ENCODE peak calls at places on chromosomes 4 and X, in ten cellular contexts. W is transverse colon; I is PC-3; S is H7; F is kidney epithelial cell; G is CD4-positive, alpha-beta T cell; B is right atrium auricular region; J is body of pancreas; X is stomach; N is cardiac muscle cell. E is an unnamed sample. For H3K27me3, the result is how much of the 10 kb centered on the place peaks cover.

GRCh38 chr4:115234405-115235093 is 121.1 kb upstream of the NDST4 start:
- DNase-seq in W (no peak), X (no peak), F (no peak), N (peak), B (no peak), S (no peak), G (no peak), J (no peak), I (peak), E (no peak)

GRCh38 chr4:14749910-14750309 is 252.4 kb upstream of the CPEB2 start:
- DNase-seq in X (peak), N (peak), F (no peak), J (peak), I (peak), S (peak), B (no peak), W (peak), G (no peak), E (no peak)

GRCh38 chrX:102833136-102833535 is 103.9 kb upstream of the RAB40AL start:
- DNase-seq in B (no peak), I (peak), G (no peak), S (no peak), X (no peak), J (no peak), W (no peak), F (no peak), N (no peak), E (no peak)

GRCh38 chrX:41452972-41453371 is 5.8 kb downstream of the NYX start:
- DNase-seq in I (no peak), W (no peak), F (peak), B (no peak), J (no peak), S (no peak), N (no peak), X (no peak), G (no peak), E (peak)

GRCh38 chr4:37671072-37671471 is 15.1 kb downstream of the RELL1 start:
- DNase-seq in S (no peak), I (no peak), N (no peak), G (no peak), W (no peak), J (no peak), B (no peak), X (no peak), F (no peak), E (no peak)

GRCh38 chrX:96455078-96455477 is 229.6 kb upstream of the DIAPH2 start:
- DNase-seq in N (no peak), F (no peak), G (no peak), S (no peak), W (no peak), B (no peak), X (no peak), J (no peak), I (no peak), E (no peak)

GRCh38 chr4:174828845-174829701 is at the start of gene GLRA3:
- DNase-seq in W (peak), N (peak), X (peak), G (no peak), B (no peak), I (peak), J (peak), S (peak), F (peak), E (peak)

GRCh38 chr4:26178874-26179273 is 141.9 kb upstream of the RBPJ start:
- DNase-seq in W (peak), N (no peak), I (no peak), J (no peak), G (no peak), B (no peak), X (no peak), S (no peak), F (no peak), E (no peak)

GRCh38 chr4:173998471-173999144 is 284.9 kb downstream of the FBXO8 start:
- DNase-seq in N (no peak), F (no peak), W (no peak), B (no peak), J (no peak), G (no peak), S (no peak), X (no peak), I (no peak), E (no peak)

GRCh38 chrX:119758682-119759332 is 419 bp downstream of the SOWAHD start:
- DNase-seq in G (no peak), S (peak), W (peak), B (no peak), X (peak), N (peak), F (no peak), I (no peak), J (peak), E (no peak)

GRCh38 chr4:7842384-7843279 is 97.0 kb downstream of the AFAP1 start:
- DNase-seq in W (peak), N (no peak), S (no peak), F (peak), I (peak), J (no peak), G (no peak), B (peak), X (no peak), E (peak)

GRCh38 chr4:120731561-120731960 is 191.0 kb downstream of the PRDM5 start:
- DNase-seq in S (no peak), X (no peak), G (no peak), B (no peak), I (no peak), J (no peak), F (peak), W (no peak), N (peak), E (peak)

GRCh38 chrX:101219840-101220191 is 230 bp downstream of the DRP2 start:
- DNase-seq in J (no peak), G (no peak), X (no peak), S (no peak), B (no peak), F (no peak), N (peak), I (no peak), W (no peak), E (no peak)

GRCh38 chrX:27924261-27924660 is 57.0 kb downstream of the DCAF8L1 start:
- DNase-seq in W (no peak), N (no peak), B (no peak), F (no peak), S (no peak), J (no peak), G (no peak), X (no peak), I (peak), E (no peak)

GRCh38 chrX:103913356-103914020 is 48.9 kb upstream of the TMSB15B start:
- DNase-seq in W (no peak), B (no peak), X (no peak), S (no peak), G (no peak), I (peak), N (peak), F (no peak), J (no peak), E (peak)

GRCh38 chr4:1033840-1034551 is 22.6 kb downstream of the FGFRL1 start:
- DNase-seq in B (peak), S (no peak), X (peak), F (no peak), I (no peak), J (no peak), W (no peak), N (no peak), G (no peak), E (peak)

GRCh38 chrX:64394874-64395567 is at the start of gene MTMR8:
- DNase-seq in F (peak), W (peak), I (peak), S (peak), G (peak), N (peak), J (peak), B (peak), X (peak), E (no peak)

GRCh38 chr4:126762651-126763247 is 870.0 kb upstream of the INTU start:
- DNase-seq in W (no peak), J (no peak), X (no peak), N (no peak), S (no peak), I (no peak), F (no peak), B (no peak), G (no peak), E (no peak)

GRCh38 chr4:336099-336892 is 1.3 kb upstream of the ZNF141 start:
- DNase-seq in B (no peak), S (peak), W (peak), G (no peak), X (no peak), J (peak), I (no peak), F (no peak), N (peak), E (no peak)

GRCh38 chr4:125013891-125014290 is 300.9 kb upstream of the FAT4 start:
- DNase-seq in N (peak), I (peak), G (no peak), B (no peak), X (no peak), F (no peak), J (no peak), S (no peak), W (no peak), E (no peak)

GRCh38 chrX:138485224-138485623 is 226.3 kb downstream of the FGF13 start:
- DNase-seq in F (no peak), S (no peak), W (no peak), X (no peak), J (no peak), G (no peak), N (no peak), I (no peak), B (no peak), E (no peak)

GRCh38 chrX:16838202-16839066 is 31.7 kb downstream of the RBBP7 start:
- DNase-seq in N (peak), J (peak), X (peak), F (peak), S (peak), I (no peak), G (no peak), W (peak), B (no peak), E (peak)

GRCh38 chrX:3550160-3550765 is 163.2 kb downstream of the PRKX start:
- DNase-seq in F (no peak), J (peak), X (no peak), N (no peak), W (peak), I (peak), B (no peak), G (no peak), S (no peak), E (no peak)

GRCh38 chrX:57070185-57070984 is 51.0 kb downstream of the SPIN2B start:
- DNase-seq in W (no peak), F (no peak), N (no peak), J (no peak), G (no peak), S (peak), B (no peak), X (no peak), I (no peak), E (no peak)

GRCh38 chrX:96102997-96103396 is 581.6 kb upstream of the DIAPH2 start:
- DNase-seq in G (no peak), B (no peak), N (no peak), X (peak), I (no peak), J (no peak), F (no peak), W (no peak), S (no peak), E (no peak)

GRCh38 chr4:89889289-89889688 is 5.4 kb upstream of the MMRN1 start:
- DNase-seq in J (no peak), B (peak), I (peak), G (no peak), F (no peak), N (peak), S (no peak), W (no peak), X (no peak), E (no peak)

GRCh38 chrX:29728639-29729038 is 486.7 kb upstream of the MAGEB2 start:
- DNase-seq in N (no peak), X (no peak), B (no peak), S (no peak), J (no peak), W (no peak), F (no peak), I (no peak), G (no peak), E (no peak)

GRCh38 chrX:109934434-109934833 is 68.5 kb upstream of the TMEM164 start:
- DNase-seq in X (no peak), B (no peak), I (no peak), G (no peak), N (no peak), W (no peak), J (no peak), S (no peak), F (peak), E (no peak)

GRCh38 chr4:96354036-96354712 is 514.3 kb downstream of the PDHA2 start:
- DNase-seq in G (no peak), J (no peak), I (no peak), F (no peak), W (no peak), S (no peak), N (peak), X (no peak), B (no peak), E (no peak)

GRCh38 chr4:112312610-112313239 is 15.6 kb downstream of the ALPK1 start:
- DNase-seq in S (no peak), J (no peak), F (no peak), W (no peak), X (no peak), I (no peak), N (no peak), G (no peak), B (no peak), E (no peak)

GRCh38 chrX:40207626-40208025 is 109.9 kb upstream of the BCOR start:
- DNase-seq in B (no peak), X (no peak), G (no peak), N (no peak), J (no peak), I (peak), W (no peak), F (no peak), S (no peak), E (peak)

GRCh38 chrX:40088803-40089540 is 8.8 kb downstream of the BCOR start:
- DNase-seq in B (no peak), W (no peak), I (no peak), F (no peak), S (peak), G (no peak), J (no peak), X (no peak), N (no peak), E (no peak)

GRCh38 chr4:187006189-187006618 is 282.5 kb upstream of the FAT1 start:
- DNase-seq in F (no peak), I (no peak), B (no peak), X (no peak), W (no peak), G (no peak), S (no peak), J (no peak), N (no peak), E (no peak)

GRCh38 chr4:101954975-101955678 is 164.6 kb downstream of the BANK1 start:
- DNase-seq in I (no peak), B (no peak), F (no peak), N (no peak), J (no peak), X (no peak), S (no peak), G (no peak), W (no peak), E (peak)

GRCh38 chr4:144709793-144710525 is 64.0 kb downstream of the HHIP start:
- DNase-seq in S (no peak), X (no peak), W (peak), F (peak), I (peak), G (no peak), N (no peak), B (no peak), J (no peak), E (peak)

GRCh38 chr4:158771776-158772175 is 3.0 kb downstream of the FNIP2 start:
- DNase-seq in X (no peak), W (no peak), G (no peak), N (no peak), I (no peak), J (no peak), F (no peak), B (no peak), S (no peak), E (no peak)

DNA sequence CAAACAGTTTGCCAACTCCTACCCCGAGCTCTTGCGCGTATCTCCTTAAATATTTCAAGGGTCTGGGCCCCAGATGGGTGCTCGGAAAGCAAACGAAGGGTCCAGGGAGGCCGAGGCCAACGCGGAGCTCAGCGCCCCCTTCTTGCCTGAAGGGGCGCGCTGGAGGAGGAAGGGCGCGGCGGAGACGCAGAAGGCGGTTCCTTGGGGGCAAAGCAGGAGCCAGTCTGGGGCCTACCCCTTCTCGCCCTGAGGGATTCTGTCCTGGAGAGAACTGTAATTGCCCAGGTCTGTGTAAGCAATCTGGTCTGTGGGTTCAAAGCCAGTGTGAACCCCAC is 4.0 kb upstream of the SFRP2 start:
- DNase-seq in W (no peak), B (no peak), J (no peak), X (no peak), S (peak), N (no peak), I (no peak), G (no peak), F (no peak), E (no peak)
- H3K27me3 ChIP-seq in W (half or more), B (under half), J (under half), X (half or more), S (under half), N (under half), I (half or more), G (half or more), F (half or more), E (under half)

GRCh38 chr4:53783208-53783859 is 192.0 kb upstream of the LNX1 start:
- DNase-seq in S (no peak), X (no peak), I (no peak), G (no peak), J (no peak), W (no peak), B (no peak), F (no peak), N (no peak), E (no peak)
- H3K27me3 ChIP-seq in S (under half), X (under half), I (under half), G (under half), J (under half), W (under half), B (under half), F (under half), N (under half), E (under half)

GRCh38 chrX:107076158-107076557 is 42.5 kb downstream of the RBM41 start:
- DNase-seq in S (no peak), N (no peak), G (no peak), F (no peak), J (no peak), I (no peak), B (no peak), W (no peak), X (no peak), E (no peak)
- H3K27me3 ChIP-seq in S (under half), N (under half), G (under half), F (under half), J (under half), I (under half), B (under half), W (under half), X (under half), E (under half)

GRCh38 chr4:116478343-116478742 is 607.0 kb downstream of the TRAM1L1 start:
- DNase-seq in I (no peak), G (no peak), X (no peak), N (no peak), S (no peak), B (no peak), F (no peak), J (no peak), W (no peak), E (no peak)
- H3K27me3 ChIP-seq in I (under half), G (under half), X (under half), N (under half), S (under half), B (under half), F (under half), J (under half), W (under half), E (under half)

GRCh38 chrX:133005616-133006015 is 47.2 kb upstream of the HS6ST2 start:
- DNase-seq in G (no peak), W (no peak), X (no peak), J (no peak), I (no peak), N (peak), F (no peak), S (no peak), B (no peak), E (no peak)

GRCh38 chrX:133007458-133007857 is 49.0 kb upstream of the HS6ST2 start:
- DNase-seq in J (no peak), X (no peak), B (no peak), N (no peak), F (no peak), W (no peak), G (no peak), I (peak), S (no peak), E (no peak)

DNA sequence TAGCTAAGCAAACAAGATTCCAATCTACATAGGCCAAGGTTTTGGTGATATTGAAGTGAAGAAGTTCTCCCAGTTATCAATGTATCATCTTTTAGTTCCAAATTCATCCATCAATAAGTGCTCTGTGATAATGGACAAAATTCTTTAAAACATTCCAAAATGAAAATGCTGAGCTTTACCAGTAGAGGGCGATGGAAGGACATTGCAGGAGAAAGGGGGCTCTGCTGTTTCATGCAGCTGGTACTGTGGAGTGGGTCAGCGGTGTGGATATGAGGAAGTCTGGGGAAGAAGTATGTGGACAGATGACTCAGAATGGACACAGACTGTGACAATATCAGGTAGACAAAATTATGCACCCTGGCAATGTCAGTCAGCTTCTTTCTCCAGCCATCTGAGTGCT is 46.6 kb upstream of the HS6ST2 start:
- DNase-seq in G (no peak), J (no peak), N (peak), F (no peak), S (peak), W (no peak), B (no peak), X (no peak), I (peak), E (no peak)
- H3K27me3 ChIP-seq in G (under half), J (under half), N (under half), F (under half), S (under half), W (under half), B (under half), X (under half), I (under half), E (under half)

GRCh38 chr4:8891646-8892555 is 20.3 kb upstream of the HMX1 start:
- DNase-seq in G (no peak), B (no peak), S (peak), W (no peak), X (no peak), F (no peak), I (no peak), N (no peak), J (no peak), E (no peak)

GRCh38 chr4:8891255-8891645 is 19.6 kb upstream of the HMX1 start:
- DNase-seq in X (no peak), W (no peak), N (no peak), S (peak), F (no peak), B (no peak), I (no peak), G (no peak), J (no peak), E (no peak)

GRCh38 chr4:8886625-8887406 is 15.2 kb upstream of the HMX1 start:
- DNase-seq in S (peak), B (no peak), G (no peak), J (no peak), W (no peak), N (no peak), X (no peak), F (no peak), I (peak), E (no peak)

GRCh38 chr4:8892556-8893226 is 21.1 kb upstream of the HMX1 start:
- DNase-seq in I (no peak), N (no peak), J (no peak), S (peak), X (no peak), F (no peak), B (no peak), W (no peak), G (no peak), E (no peak)

DNA sequence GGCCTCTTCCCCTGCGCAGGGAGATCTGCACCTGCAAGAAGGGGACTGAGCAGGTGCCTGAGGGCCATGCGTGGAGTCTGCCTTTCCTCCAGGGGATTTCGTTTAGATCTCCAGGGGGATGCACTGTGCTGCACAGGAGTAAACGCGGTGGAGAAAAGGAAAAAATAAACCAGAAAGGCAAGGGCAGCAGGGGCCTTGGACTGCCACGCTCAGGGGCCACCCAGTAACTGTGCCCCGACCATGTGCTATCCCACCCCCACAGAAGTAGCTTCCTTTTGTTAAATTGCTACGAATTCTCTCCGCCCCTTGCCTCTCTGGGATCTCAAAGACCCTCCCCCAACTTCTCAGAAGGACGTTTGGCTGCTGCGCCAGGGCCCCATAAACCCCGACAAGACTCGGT is 17.2 kb upstream of the HMX1 start:
- DNase-seq in X (no peak), J (no peak), S (no peak), W (no peak), F (no peak), I (no peak), B (no peak), G (no peak), N (no peak), E (no peak)
- H3K27me3 ChIP-seq in X (half or more), J (under half), S (half or more), W (half or more), F (half or more), I (half or more), B (under half), G (under half), N (half or more), E (under half)

DNA sequence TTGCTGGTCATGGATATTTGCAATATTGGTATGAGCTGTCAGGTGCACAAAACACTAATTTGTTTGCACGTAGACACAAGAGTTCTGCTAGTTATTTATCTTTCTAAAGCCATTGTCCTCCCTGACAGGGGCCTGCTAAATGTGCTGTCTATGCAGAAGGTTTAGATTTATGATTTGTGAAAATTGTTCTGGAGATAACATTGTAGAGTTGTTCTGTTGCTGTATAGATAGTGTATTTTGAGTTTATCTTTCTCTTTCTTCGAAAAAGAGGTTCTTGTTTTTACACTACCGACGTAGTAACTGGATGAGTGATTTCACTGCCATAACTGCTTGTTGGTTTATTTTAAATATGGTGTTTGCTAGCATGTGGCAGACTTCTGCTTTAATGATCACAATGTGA is 28.5 kb upstream of the FGG start:
- DNase-seq in G (no peak), I (no peak), N (no peak), J (no peak), X (no peak), B (no peak), F (no peak), S (no peak), W (no peak), E (no peak)
- H3K27me3 ChIP-seq in G (under half), I (under half), N (under half), J (under half), X (under half), B (under half), F (under half), S (under half), W (under half), E (under half)

E was measured in SJSA1.